ENCODE peak calls at places on chromosomes 16 and 17, in nine cellular contexts. S is cardiac muscle cell, R is ovary, A is stomach, B is upper lobe of right lung, I is HFFc6, F is astrocyte of the spinal cord, Y is A673, L is retinal pigment epithelial cell. J is an unnamed sample.

GRCh38 chr16:87828071-87828971 is 41.0 kb downstream of the SLC7A5 start:
- DNase-seq in S (no peak), R (no peak), A (peak), B (no peak), I (no peak), F (no peak), Y (no peak), L (no peak), J (no peak)

GRCh38 chr17:16442141-16442540 is 26.8 kb downstream of the TRPV2 start:
- DNase-seq in S (no peak), R (no peak), A (no peak), B (no peak), I (no peak), F (peak), Y (no peak), L (no peak), J (peak)

GRCh38 chr16:57146735-57147134 is 39.1 kb downstream of the PSME3IP1 start:
- DNase-seq in S (peak), R (peak), A (no peak), B (no peak), I (no peak), F (no peak), Y (peak), L (no peak), J (no peak)

GRCh38 chr16:68298312-68298711 is 12.4 kb downstream of the SLC7A6OS start:
- DNase-seq in S (no peak), R (no peak), A (no peak), B (no peak), I (no peak), F (no peak), Y (no peak), L (no peak), J (no peak)

GRCh38 chr16:29995911-29996772 is at the start of gene INO80E:
- DNase-seq in S (peak), R (peak), A (peak), B (peak), I (peak), F (peak), Y (peak), L (peak), J (peak)

GRCh38 chr16:48535831-48536599 is 74.0 kb downstream of the N4BP1 start:
- DNase-seq in S (no peak), R (peak), A (no peak), B (peak), I (no peak), F (peak), Y (no peak), L (peak), J (peak)

GRCh38 chr16:3819741-3820724 is 60.5 kb downstream of the CREBBP start:
- DNase-seq in S (peak), R (peak), A (peak), B (no peak), I (peak), F (peak), Y (peak), L (peak), J (peak)

GRCh38 chr17:37019117-37019744 is 70.5 kb downstream of the AATF start:
- DNase-seq in S (peak), R (no peak), A (no peak), B (no peak), I (no peak), F (no peak), Y (no peak), L (no peak), J (no peak)

GRCh38 chr17:27977751-27978688 is 64.5 kb upstream of the NLK start:
- DNase-seq in S (no peak), R (no peak), A (no peak), B (no peak), I (no peak), F (no peak), Y (no peak), L (no peak), J (peak)

GRCh38 chr17:62792122-62792800 is 15.9 kb downstream of the MARCHF10 start:
- DNase-seq in S (no peak), R (no peak), A (no peak), B (no peak), I (peak), F (peak), Y (no peak), L (peak), J (peak)

GRCh38 chr17:36072431-36073121 is 8.5 kb downstream of the CCL18 start:
- DNase-seq in S (peak), R (no peak), A (peak), B (peak), I (no peak), F (no peak), Y (peak), L (no peak), J (peak)

GRCh38 chr17:64781394-64781793 is 119.3 kb upstream of the SMURF2 start:
- DNase-seq in S (peak), R (peak), A (peak), B (peak), I (no peak), F (no peak), Y (no peak), L (no peak), J (no peak)

GRCh38 chr16:77949445-77949844 is 72.9 kb upstream of the CLEC3A start:
- DNase-seq in S (no peak), R (no peak), A (no peak), B (no peak), I (no peak), F (no peak), Y (no peak), L (no peak), J (no peak)

GRCh38 chr17:64448665-64449512 is at the start of gene MILR1:
- DNase-seq in S (no peak), R (no peak), A (no peak), B (no peak), I (peak), F (peak), Y (no peak), L (no peak), J (peak)

GRCh38 chr16:64417711-64418227 is 704.1 kb downstream of the CDH11 start:
- DNase-seq in S (no peak), R (no peak), A (no peak), B (no peak), I (peak), F (peak), Y (no peak), L (peak), J (peak)

GRCh38 chr16:22813946-22814325 is at the start of gene HS3ST2:
- DNase-seq in S (peak), R (peak), A (no peak), B (peak), I (no peak), F (no peak), Y (peak), L (no peak), J (peak)

GRCh38 chr17:49551221-49552069 is 24.2 kb upstream of the NXPH3 start:
- DNase-seq in S (no peak), R (no peak), A (no peak), B (no peak), I (no peak), F (no peak), Y (no peak), L (no peak), J (no peak)

GRCh38 chr16:10976663-10977062 is 32.3 kb downstream of the CLEC16A start:
- DNase-seq in S (peak), R (no peak), A (no peak), B (no peak), I (no peak), F (no peak), Y (no peak), L (no peak), J (no peak)

GRCh38 chr16:79601092-79601977 is 798 bp upstream of the MAF start:
- DNase-seq in S (peak), R (peak), A (peak), B (peak), I (no peak), F (peak), Y (no peak), L (no peak), J (no peak)

GRCh38 chr16:56424404-56424765 is 960 bp downstream of the AMFR start:
- DNase-seq in S (peak), R (no peak), A (no peak), B (no peak), I (no peak), F (no peak), Y (no peak), L (no peak), J (peak)

GRCh38 chr17:68693896-68694295 is 92.7 kb upstream of the FAM20A start:
- DNase-seq in S (no peak), R (no peak), A (no peak), B (no peak), I (no peak), F (no peak), Y (no peak), L (no peak), J (no peak)

GRCh38 chr17:74387365-74388218 is 20.3 kb downstream of the GPR142 start:
- DNase-seq in S (no peak), R (no peak), A (peak), B (no peak), I (no peak), F (no peak), Y (no peak), L (no peak), J (no peak)

GRCh38 chr17:35545150-35545549 is 7.7 kb upstream of the SLFN12L start:
- DNase-seq in S (no peak), R (no peak), A (no peak), B (no peak), I (no peak), F (no peak), Y (no peak), L (no peak), J (no peak)

GRCh38 chr17:1134634-1135324 is 45.0 kb downstream of the ABR start:
- DNase-seq in S (peak), R (no peak), A (no peak), B (no peak), I (no peak), F (no peak), Y (no peak), L (peak), J (no peak)

GRCh38 chr17:45756266-45756989 is 27.7 kb upstream of the CRHR1 start:
- DNase-seq in S (no peak), R (no peak), A (no peak), B (no peak), I (no peak), F (no peak), Y (no peak), L (no peak), J (no peak)

GRCh38 chr17:66466933-66467367 is 164.5 kb downstream of the PRKCA start:
- DNase-seq in S (peak), R (no peak), A (no peak), B (no peak), I (peak), F (peak), Y (peak), L (peak), J (peak)

GRCh38 chr17:82703935-82704865 is 5.7 kb upstream of the RAB40B start:
- DNase-seq in S (no peak), R (no peak), A (peak), B (no peak), I (no peak), F (no peak), Y (no peak), L (no peak), J (no peak)

GRCh38 chr17:50043290-50044148 is 12.4 kb upstream of the ITGA3 start:
- DNase-seq in S (no peak), R (no peak), A (peak), B (no peak), I (no peak), F (no peak), Y (no peak), L (no peak), J (peak)

GRCh38 chr17:61426482-61427304 is 25.5 kb upstream of the TBX4 start:
- DNase-seq in S (no peak), R (no peak), A (no peak), B (no peak), I (peak), F (no peak), Y (no peak), L (no peak), J (peak)
- TF ChIP-seq CTCF in S (no peak), R (no peak), A (no peak), B (no peak), I (peak), F (no peak), Y (no peak), L (no peak), J (no peak)

GRCh38 chr16:1154291-1154886 is 1.5 kb downstream of the CACNA1H start:
- DNase-seq in S (no peak), R (peak), A (no peak), B (no peak), I (no peak), F (no peak), Y (no peak), L (no peak), J (no peak)

GRCh38 chr16:1151424-1152122 is 1.3 kb upstream of the CACNA1H start:
- DNase-seq in S (no peak), R (peak), A (no peak), B (no peak), I (no peak), F (no peak), Y (no peak), L (no peak), J (no peak)

GRCh38 chr16:1152123-1152638 is 725 bp upstream of the CACNA1H start:
- DNase-seq in S (peak), R (peak), A (no peak), B (no peak), I (no peak), F (no peak), Y (peak), L (no peak), J (no peak)

GRCh38 chr16:1153480-1154160 is 714 bp downstream of the CACNA1H start:
- DNase-seq in S (peak), R (peak), A (no peak), B (no peak), I (no peak), F (no peak), Y (no peak), L (no peak), J (no peak)

DNA sequence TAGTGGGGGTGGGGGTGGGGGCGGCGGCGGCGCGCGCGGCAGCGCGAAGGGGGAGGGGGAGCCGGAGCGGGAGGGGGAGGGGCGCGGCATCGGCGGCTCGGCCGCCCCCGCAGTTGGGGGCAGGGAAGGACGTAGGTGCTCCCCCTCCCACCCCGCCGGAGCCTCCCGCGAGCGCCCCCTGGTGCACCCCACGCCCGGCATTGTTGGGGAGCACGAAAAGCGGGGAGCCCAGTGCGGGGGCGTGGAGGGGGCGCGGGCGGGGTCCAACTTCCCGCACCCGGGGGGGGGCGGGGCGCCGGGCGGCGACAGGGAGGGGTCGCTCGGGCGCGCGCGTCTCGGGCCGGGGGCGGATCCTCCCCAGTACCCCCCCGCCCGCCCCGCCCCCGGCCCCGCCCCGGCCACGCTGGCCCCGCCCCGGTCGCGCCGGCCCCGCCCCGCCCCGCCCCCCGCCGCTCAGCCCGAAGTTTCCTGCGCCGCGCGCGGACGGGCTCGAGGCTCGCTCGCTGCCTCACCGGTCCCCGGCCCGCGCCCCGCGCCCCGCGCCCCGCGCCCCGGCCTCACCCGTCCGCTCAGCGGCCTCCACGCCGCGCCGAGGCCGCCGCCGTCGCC is at the start of gene CACNA1H:
- DNase-seq in S (peak), R (peak), A (no peak), B (no peak), I (no peak), F (no peak), Y (peak), L (no peak), J (no peak)
- TF ChIP-seq CTCF in S (no peak), R (no peak), A (peak), B (peak), I (peak), F (peak), Y (peak), L (no peak), J (no peak)

GRCh38 chr17:72725432-72726068 is 366.9 kb downstream of the SLC39A11 start:
- DNase-seq in S (peak), R (peak), A (peak), B (peak), I (peak), F (peak), Y (peak), L (no peak), J (peak)
- TF ChIP-seq CTCF in S (peak), R (no peak), A (peak), B (peak), I (peak), F (peak), Y (peak), L (peak), J (peak)

GRCh38 chr16:69328854-69329316 is 1.5 kb downstream of the PDF start:
- DNase-seq in S (no peak), R (no peak), A (no peak), B (no peak), I (no peak), F (peak), Y (peak), L (no peak), J (peak)

GRCh38 chr16:69329369-69330285 is 761 bp downstream of the PDF start:
- DNase-seq in S (no peak), R (peak), A (no peak), B (peak), I (no peak), F (peak), Y (peak), L (no peak), J (no peak)

GRCh38 chr16:69327585-69328310 is 2.6 kb downstream of the PDF start:
- DNase-seq in S (no peak), R (no peak), A (no peak), B (no peak), I (no peak), F (no peak), Y (no peak), L (no peak), J (no peak)

GRCh38 chr16:69326172-69326873 is 4.1 kb downstream of the PDF start:
- DNase-seq in S (no peak), R (no peak), A (no peak), B (no peak), I (no peak), F (no peak), Y (no peak), L (no peak), J (peak)

GRCh38 chr16:69330286-69331109 is at the start of gene PDF:
- DNase-seq in S (peak), R (peak), A (peak), B (peak), I (peak), F (peak), Y (peak), L (peak), J (peak)
- TF ChIP-seq CTCF in S (no peak), R (no peak), A (no peak), B (no peak), I (no peak), F (no peak), Y (no peak), L (no peak), J (no peak)

DNA sequence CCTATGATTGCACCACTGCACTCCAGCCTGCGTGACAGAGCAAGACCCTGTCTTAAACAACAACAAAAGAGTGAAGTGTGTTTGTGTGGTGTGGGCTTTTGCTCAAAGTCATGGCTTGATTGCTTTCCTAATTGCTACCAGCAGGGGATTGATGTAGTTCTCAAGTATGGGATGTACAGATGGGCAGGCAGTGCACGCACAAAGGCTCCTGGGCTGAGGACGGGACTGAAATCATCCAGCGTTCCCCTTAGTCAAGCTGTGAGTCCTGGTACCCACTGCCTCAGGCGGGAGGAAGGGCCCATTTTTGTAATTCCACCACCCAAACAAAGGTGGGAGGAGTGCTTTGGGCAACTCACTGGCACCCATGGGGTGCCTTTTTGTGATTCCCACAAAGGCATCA is 47.3 kb downstream of the GDE1 start:
- DNase-seq in S (no peak), R (no peak), A (no peak), B (no peak), I (no peak), F (no peak), Y (no peak), L (no peak), J (no peak)
- TF ChIP-seq CTCF in S (no peak), R (no peak), A (no peak), B (no peak), I (no peak), F (no peak), Y (no peak), L (peak), J (no peak)

GRCh38 chr17:60745544-60745943 is 67.9 kb downstream of the BCAS3 start:
- DNase-seq in S (no peak), R (no peak), A (no peak), B (no peak), I (no peak), F (no peak), Y (no peak), L (no peak), J (peak)
- TF ChIP-seq CTCF in S (no peak), R (no peak), A (no peak), B (no peak), I (no peak), F (no peak), Y (peak), L (peak), J (peak)

GRCh38 chr17:32593003-32593402 is 106.2 kb downstream of the CDK5R1 start:
- DNase-seq in S (no peak), R (no peak), A (no peak), B (no peak), I (no peak), F (no peak), Y (no peak), L (no peak), J (no peak)
- TF ChIP-seq CTCF in S (no peak), R (no peak), A (no peak), B (no peak), I (peak), F (peak), Y (no peak), L (peak), J (peak)

GRCh38 chr16:19240494-19240893 is 45.0 kb upstream of the CLEC19A start:
- DNase-seq in S (no peak), R (no peak), A (no peak), B (no peak), I (no peak), F (no peak), Y (no peak), L (no peak), J (no peak)
- TF ChIP-seq CTCF in S (no peak), R (no peak), A (no peak), B (no peak), I (no peak), F (no peak), Y (no peak), L (no peak), J (no peak)

GRCh38 chr17:40862985-40863733 is 3.9 kb downstream of the KRT12 start:
- DNase-seq in S (peak), R (no peak), A (no peak), B (no peak), I (no peak), F (no peak), Y (no peak), L (no peak), J (no peak)
- TF ChIP-seq CTCF in S (peak), R (no peak), A (no peak), B (peak), I (peak), F (peak), Y (no peak), L (peak), J (peak)

J was measured in fibroblast of mammary gland.